ENCODE peak calls at places on chromosomes 13 and 19, in ten cellular contexts. One of them, this sample, is unnamed.

GRCh38 chr13:21936674-21937073 is 265.8 kb downstream of the FGF9 start:
- DNase-seq in RWPE2: no peak
- DNase-seq in stimulated activated CD4-positive, alpha-beta T cell treated with anti-CD3 and anti-CD28 coated beads, Interleukin-1b, Interleukin-23, amount 100 ng/mL, for 1 hour: no peak
- DNase-seq in heart left ventricle: no peak
- DNase-seq in CD8-positive, alpha-beta memory T cell: no peak
- DNase-seq in nephron progenitor cell: no peak
- DNase-seq in LoVo: no peak
- DNase-seq in nucleus accumbens: no peak
- DNase-seq in T follicular helper cell: no peak
- DNase-seq in lung microvascular endothelial cell: no peak
- DNase-seq in this sample: no peak

GRCh38 chr19:55212447-55212846 is 3.1 kb upstream of the PTPRH start:
- DNase-seq in heart left ventricle: no peak
- DNase-seq in LoVo: peak
- DNase-seq in nephron progenitor cell: no peak
- DNase-seq in RWPE2: no peak
- DNase-seq in lung microvascular endothelial cell: peak
- DNase-seq in T follicular helper cell: no peak
- DNase-seq in CD8-positive, alpha-beta memory T cell: no peak
- DNase-seq in nucleus accumbens: no peak
- DNase-seq in stimulated activated CD4-positive, alpha-beta T cell treated with anti-CD3 and anti-CD28 coated beads, Interleukin-1b, Interleukin-23, amount 100 ng/mL, for 1 hour: no peak
- DNase-seq in this sample: no peak

GRCh38 chr13:20828540-20829364 is 55.0 kb upstream of the EEF1AKMT1 start:
- DNase-seq in stimulated activated CD4-positive, alpha-beta T cell treated with anti-CD3 and anti-CD28 coated beads, Interleukin-1b, Interleukin-23, amount 100 ng/mL, for 1 hour: peak
- DNase-seq in T follicular helper cell: peak
- DNase-seq in nephron progenitor cell: peak
- DNase-seq in lung microvascular endothelial cell: peak
- DNase-seq in nucleus accumbens: no peak
- DNase-seq in heart left ventricle: peak
- DNase-seq in LoVo: peak
- DNase-seq in CD8-positive, alpha-beta memory T cell: peak
- DNase-seq in RWPE2: no peak
- DNase-seq in this sample: peak

GRCh38 chr19:5895409-5895808 is 8.2 kb downstream of the NDUFA11 start:
- DNase-seq in CD8-positive, alpha-beta memory T cell: no peak
- DNase-seq in nephron progenitor cell: no peak
- DNase-seq in T follicular helper cell: no peak
- DNase-seq in nucleus accumbens: no peak
- DNase-seq in lung microvascular endothelial cell: no peak
- DNase-seq in RWPE2: no peak
- DNase-seq in LoVo: no peak
- DNase-seq in heart left ventricle: peak
- DNase-seq in stimulated activated CD4-positive, alpha-beta T cell treated with anti-CD3 and anti-CD28 coated beads, Interleukin-1b, Interleukin-23, amount 100 ng/mL, for 1 hour: no peak
- DNase-seq in this sample: no peak

GRCh38 chr13:113474179-113474578 is 16.3 kb downstream of the DCUN1D2 start:
- DNase-seq in heart left ventricle: no peak
- DNase-seq in LoVo: no peak
- DNase-seq in stimulated activated CD4-positive, alpha-beta T cell treated with anti-CD3 and anti-CD28 coated beads, Interleukin-1b, Interleukin-23, amount 100 ng/mL, for 1 hour: no peak
- DNase-seq in CD8-positive, alpha-beta memory T cell: no peak
- DNase-seq in T follicular helper cell: no peak
- DNase-seq in RWPE2: no peak
- DNase-seq in nephron progenitor cell: no peak
- DNase-seq in lung microvascular endothelial cell: peak
- DNase-seq in nucleus accumbens: no peak
- DNase-seq in this sample: no peak

GRCh38 chr19:36257512-36257876 is 42.6 kb downstream of the ZNF146 start:
- DNase-seq in nucleus accumbens: peak
- DNase-seq in lung microvascular endothelial cell: peak
- DNase-seq in T follicular helper cell: no peak
- DNase-seq in LoVo: no peak
- DNase-seq in RWPE2: no peak
- DNase-seq in nephron progenitor cell: peak
- DNase-seq in stimulated activated CD4-positive, alpha-beta T cell treated with anti-CD3 and anti-CD28 coated beads, Interleukin-1b, Interleukin-23, amount 100 ng/mL, for 1 hour: no peak
- DNase-seq in CD8-positive, alpha-beta memory T cell: no peak
- DNase-seq in heart left ventricle: peak
- DNase-seq in this sample: no peak

GRCh38 chr19:13033819-13034611 is 38.7 kb downstream of the NFIX start:
- DNase-seq in lung microvascular endothelial cell: peak
- DNase-seq in T follicular helper cell: no peak
- DNase-seq in LoVo: peak
- DNase-seq in heart left ventricle: peak
- DNase-seq in stimulated activated CD4-positive, alpha-beta T cell treated with anti-CD3 and anti-CD28 coated beads, Interleukin-1b, Interleukin-23, amount 100 ng/mL, for 1 hour: no peak
- DNase-seq in CD8-positive, alpha-beta memory T cell: no peak
- DNase-seq in RWPE2: no peak
- DNase-seq in nephron progenitor cell: peak
- DNase-seq in nucleus accumbens: peak
- DNase-seq in this sample: no peak

GRCh38 chr13:21413013-21413412 is 46.1 kb downstream of the ZDHHC20 start:
- DNase-seq in lung microvascular endothelial cell: no peak
- DNase-seq in nucleus accumbens: no peak
- DNase-seq in T follicular helper cell: no peak
- DNase-seq in RWPE2: no peak
- DNase-seq in LoVo: no peak
- DNase-seq in heart left ventricle: no peak
- DNase-seq in nephron progenitor cell: no peak
- DNase-seq in stimulated activated CD4-positive, alpha-beta T cell treated with anti-CD3 and anti-CD28 coated beads, Interleukin-1b, Interleukin-23, amount 100 ng/mL, for 1 hour: no peak
- DNase-seq in CD8-positive, alpha-beta memory T cell: no peak
- DNase-seq in this sample: no peak

GRCh38 chr19:8161135-8161646 is 11.8 kb upstream of the FBN3 start:
- DNase-seq in RWPE2: no peak
- DNase-seq in lung microvascular endothelial cell: peak
- DNase-seq in LoVo: no peak
- DNase-seq in nephron progenitor cell: no peak
- DNase-seq in heart left ventricle: no peak
- DNase-seq in stimulated activated CD4-positive, alpha-beta T cell treated with anti-CD3 and anti-CD28 coated beads, Interleukin-1b, Interleukin-23, amount 100 ng/mL, for 1 hour: no peak
- DNase-seq in nucleus accumbens: no peak
- DNase-seq in CD8-positive, alpha-beta memory T cell: no peak
- DNase-seq in T follicular helper cell: no peak
- DNase-seq in this sample: no peak

GRCh38 chr19:48186541-48186991 is 16.1 kb downstream of the ZSWIM9 start:
- DNase-seq in heart left ventricle: no peak
- DNase-seq in LoVo: no peak
- DNase-seq in nephron progenitor cell: no peak
- DNase-seq in nucleus accumbens: no peak
- DNase-seq in stimulated activated CD4-positive, alpha-beta T cell treated with anti-CD3 and anti-CD28 coated beads, Interleukin-1b, Interleukin-23, amount 100 ng/mL, for 1 hour: no peak
- DNase-seq in RWPE2: no peak
- DNase-seq in lung microvascular endothelial cell: no peak
- DNase-seq in CD8-positive, alpha-beta memory T cell: no peak
- DNase-seq in T follicular helper cell: no peak
- DNase-seq in this sample: no peak

GRCh38 chr13:79295906-79296564 is 110.0 kb downstream of the RBM26 start:
- DNase-seq in stimulated activated CD4-positive, alpha-beta T cell treated with anti-CD3 and anti-CD28 coated beads, Interleukin-1b, Interleukin-23, amount 100 ng/mL, for 1 hour: no peak
- DNase-seq in nucleus accumbens: no peak
- DNase-seq in heart left ventricle: no peak
- DNase-seq in LoVo: no peak
- DNase-seq in T follicular helper cell: no peak
- DNase-seq in RWPE2: no peak
- DNase-seq in lung microvascular endothelial cell: no peak
- DNase-seq in nephron progenitor cell: no peak
- DNase-seq in CD8-positive, alpha-beta memory T cell: no peak
- DNase-seq in this sample: no peak

GRCh38 chr13:51534075-51534817 is 50.0 kb upstream of the WDFY2 start:
- DNase-seq in T follicular helper cell: no peak
- DNase-seq in lung microvascular endothelial cell: no peak
- DNase-seq in heart left ventricle: peak
- DNase-seq in RWPE2: no peak
- DNase-seq in nephron progenitor cell: no peak
- DNase-seq in LoVo: no peak
- DNase-seq in nucleus accumbens: no peak
- DNase-seq in stimulated activated CD4-positive, alpha-beta T cell treated with anti-CD3 and anti-CD28 coated beads, Interleukin-1b, Interleukin-23, amount 100 ng/mL, for 1 hour: no peak
- DNase-seq in CD8-positive, alpha-beta memory T cell: peak
- DNase-seq in this sample: no peak

GRCh38 chr19:46631481-46631880 is 4.5 kb downstream of the GNG8 start:
- DNase-seq in nephron progenitor cell: no peak
- DNase-seq in T follicular helper cell: no peak
- DNase-seq in LoVo: no peak
- DNase-seq in stimulated activated CD4-positive, alpha-beta T cell treated with anti-CD3 and anti-CD28 coated beads, Interleukin-1b, Interleukin-23, amount 100 ng/mL, for 1 hour: no peak
- DNase-seq in CD8-positive, alpha-beta memory T cell: no peak
- DNase-seq in nucleus accumbens: no peak
- DNase-seq in RWPE2: peak
- DNase-seq in lung microvascular endothelial cell: no peak
- DNase-seq in heart left ventricle: no peak
- DNase-seq in this sample: no peak

GRCh38 chr13:113995051-113995601 is 21.2 kb upstream of the C13orf46 start:
- DNase-seq in nephron progenitor cell: peak
- DNase-seq in LoVo: no peak
- DNase-seq in RWPE2: peak
- DNase-seq in CD8-positive, alpha-beta memory T cell: no peak
- DNase-seq in stimulated activated CD4-positive, alpha-beta T cell treated with anti-CD3 and anti-CD28 coated beads, Interleukin-1b, Interleukin-23, amount 100 ng/mL, for 1 hour: no peak
- DNase-seq in T follicular helper cell: no peak
- DNase-seq in lung microvascular endothelial cell: no peak
- DNase-seq in nucleus accumbens: no peak
- DNase-seq in heart left ventricle: no peak
- DNase-seq in this sample: no peak